ENCODE peak calls at places on chromosomes 11 and 22, in eight cellular contexts. A is adipocyte; I is Peyer's patch; V is colonic mucosa; K is GM23338; M is CD8-positive, alpha-beta T cell; N is ovary; C is psoas muscle. Q is an unnamed sample.

GRCh38 chr11:116176484-116177005 is 596.2 kb downstream of the BUD13 start:
- DNase-seq in A (no peak), I (no peak), V (no peak), K (no peak), M (no peak), N (no peak), C (no peak), Q (no peak)

GRCh38 chr11:10627306-10627705 is 58.8 kb upstream of the LYVE1 start:
- DNase-seq in A (no peak), I (no peak), V (no peak), K (no peak), M (no peak), N (no peak), C (no peak), Q (no peak)

GRCh38 chr11:130947058-130947457 is 30.8 kb upstream of the SNX19 start:
- DNase-seq in A (no peak), I (no peak), V (no peak), K (no peak), M (no peak), N (no peak), C (no peak), Q (no peak)

GRCh38 chr22:31084811-31085492 is 3.8 kb downstream of the SMTN start:
- DNase-seq in A (peak; percentile 94), I (peak; percentile 95), V (peak; percentile 89), K (peak; percentile 98), M (peak; percentile 79), N (peak; percentile 88), C (peak; percentile 91), Q (no peak)

GRCh38 chr22:49917997-49918910 is at the start of the genes ALG12 and CRELD2:
- DNase-seq in A (peak; percentile 99), I (peak; percentile 99), V (peak; percentile 98), K (peak; percentile 97), M (peak; percentile 95), N (peak; percentile 97), C (peak; percentile 99), Q (peak; percentile 68)

GRCh38 chr22:30705710-30706651 is 11.3 kb downstream of the OSBP2 start:
- DNase-seq in A (peak; percentile 54), I (no peak), V (no peak), K (no peak), M (no peak), N (no peak), C (peak; percentile 18), Q (no peak)

GRCh38 chr11:2762031-2762380 is 62.2 kb upstream of the KCNQ1OT1 start:
- DNase-seq in A (no peak), I (no peak), V (no peak), K (no peak), M (no peak), N (no peak), C (no peak), Q (no peak)

GRCh38 chr11:106399075-106399500 is 321.6 kb downstream of the AASDHPPT start:
- DNase-seq in A (peak; percentile 98), I (no peak), V (no peak), K (no peak), M (no peak), N (peak; percentile 21), C (peak; percentile 66), Q (peak; percentile 97)

GRCh38 chr11:126584028-126584427 is 228.5 kb downstream of the ST3GAL4 start:
- DNase-seq in A (no peak), I (no peak), V (no peak), K (no peak), M (no peak), N (no peak), C (no peak), Q (no peak)

GRCh38 chr11:15662285-15662684 is 547.6 kb downstream of the INSC start:
- DNase-seq in A (no peak), I (no peak), V (no peak), K (no peak), M (no peak), N (no peak), C (no peak), Q (no peak)

GRCh38 chr22:32123657-32124056 is 35.4 kb downstream of the C22orf42 start:
- DNase-seq in A (no peak), I (no peak), V (no peak), K (peak; percentile 81), M (no peak), N (no peak), C (no peak), Q (no peak)

GRCh38 chr11:133078591-133079179 is 453.6 kb downstream of the OPCML start:
- DNase-seq in A (peak; percentile 69), I (peak; percentile 65), V (no peak), K (peak; percentile 86), M (no peak), N (no peak), C (peak; percentile 18), Q (no peak)

GRCh38 chr22:48278620-48279464 is 1516.4 kb downstream of the TBC1D22A start:
- DNase-seq in A (no peak), I (no peak), V (no peak), K (no peak), M (no peak), N (no peak), C (no peak), Q (no peak)

GRCh38 chr22:50376064-50376747 is 33.1 kb downstream of the PPP6R2 start:
- DNase-seq in A (no peak), I (no peak), V (no peak), K (no peak), M (no peak), N (no peak), C (no peak), Q (no peak)

GRCh38 chr22:24128631-24129601 is 52.4 kb upstream of the SUSD2 start:
- DNase-seq in A (no peak), I (no peak), V (no peak), K (no peak), M (no peak), N (no peak), C (no peak), Q (no peak)

GRCh38 chr11:105903113-105903512 is 118.9 kb downstream of the MSANTD4 start:
- DNase-seq in A (peak; percentile 16), I (no peak), V (no peak), K (no peak), M (no peak), N (no peak), C (no peak), Q (no peak)

GRCh38 chr22:29292379-29292778 is 14.1 kb upstream of the GAS2L1 start:
- DNase-seq in A (no peak), I (no peak), V (no peak), K (no peak), M (no peak), N (no peak), C (no peak), Q (no peak)
- H3K36me3 ChIP-seq in A (peaks cover 100% of the 10 kb centered on the region), I (no peaks in the 10 kb centered on the region), V (peaks cover 57% of the 10 kb centered on the region), K (peaks cover 96% of the 10 kb centered on the region), M (peaks cover 80% of the 10 kb centered on the region), N (no peaks in the 10 kb centered on the region), C (peaks cover 100% of the 10 kb centered on the region), Q (peaks cover 2% of the 10 kb centered on the region)

DNA sequence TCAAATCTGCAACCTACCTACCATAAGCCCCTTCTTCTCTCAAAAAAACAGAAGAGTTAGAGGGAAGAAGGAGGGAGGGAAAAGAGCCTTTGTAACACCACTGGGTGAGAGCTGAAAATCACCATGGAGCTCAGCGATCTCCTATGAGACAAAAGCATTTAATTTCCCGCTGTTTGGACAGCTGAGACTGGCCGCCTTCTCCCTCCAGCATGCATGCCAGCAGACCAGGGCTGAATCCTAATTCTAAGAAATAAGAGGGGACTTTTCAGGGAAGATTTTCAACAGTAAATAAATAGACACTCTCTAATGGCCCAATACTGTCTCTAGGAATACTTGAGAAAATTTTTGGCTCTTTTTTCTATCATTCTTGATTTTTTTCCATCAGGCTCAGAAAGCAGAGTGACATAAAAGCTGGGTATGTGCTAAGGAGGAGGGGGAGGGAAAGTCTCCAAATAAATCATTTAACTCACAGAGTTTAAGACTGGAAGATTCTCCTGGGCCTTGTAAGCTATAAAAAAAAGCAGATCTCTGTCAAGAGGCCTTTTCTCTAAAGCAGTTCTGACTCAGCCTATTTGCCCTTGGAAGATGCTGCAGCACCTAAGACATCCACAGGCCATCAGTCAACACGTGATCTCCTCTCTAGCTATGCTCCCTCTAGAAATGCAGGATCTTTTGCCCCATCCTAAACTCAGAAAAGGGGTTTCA is 17.6 kb upstream of the SPON1 start:
- DNase-seq in A (no peak), I (no peak), V (no peak), K (no peak), M (no peak), N (no peak), C (no peak), Q (no peak)
- H3K27me3 ChIP-seq in A (no peaks in the 10 kb centered on the region), I (no peaks in the 10 kb centered on the region), V (no peaks in the 10 kb centered on the region), K (no peaks in the 10 kb centered on the region), M (no peaks in the 10 kb centered on the region), N (no peaks in the 10 kb centered on the region), C (no peaks in the 10 kb centered on the region), Q (no peaks in the 10 kb centered on the region)

GRCh38 chr11:123072279-123072678 is 10.3 kb upstream of the HSPA8 start:
- DNase-seq in A (no peak), I (peak; percentile 43), V (peak; percentile 52), K (no peak), M (no peak), N (no peak), C (no peak), Q (no peak)
- H3K36me3 ChIP-seq in A (peaks cover 77% of the 10 kb centered on the region), I (no peaks in the 10 kb centered on the region), V (no peaks in the 10 kb centered on the region), K (peaks cover 8% of the 10 kb centered on the region), M (no peaks in the 10 kb centered on the region), N (no peaks in the 10 kb centered on the region), C (no peaks in the 10 kb centered on the region), Q (no peaks in the 10 kb centered on the region)

GRCh38 chr22:18994780-18995711 is 59.0 kb upstream of the PRODH start:
- DNase-seq in A (no peak), I (no peak), V (no peak), K (peak; percentile 37), M (no peak), N (no peak), C (no peak), Q (no peak)
- H3K27me3 ChIP-seq in A (peaks cover 84% of the 10 kb centered on the region), I (no peaks in the 10 kb centered on the region), V (no peaks in the 10 kb centered on the region), K (no peaks in the 10 kb centered on the region), M (no peaks in the 10 kb centered on the region), N (no peaks in the 10 kb centered on the region), C (no peaks in the 10 kb centered on the region), Q (peaks cover 7% of the 10 kb centered on the region)

GRCh38 chr22:47056776-47057470 is 294.5 kb downstream of the TBC1D22A start:
- DNase-seq in A (no peak), I (no peak), V (no peak), K (no peak), M (no peak), N (peak; percentile 6), C (no peak), Q (no peak)
- H3K36me3 ChIP-seq in A (no peaks in the 10 kb centered on the region), I (no peaks in the 10 kb centered on the region), V (no peaks in the 10 kb centered on the region), K (no peaks in the 10 kb centered on the region), M (no peaks in the 10 kb centered on the region), N (no peaks in the 10 kb centered on the region), C (no peaks in the 10 kb centered on the region), Q (no peaks in the 10 kb centered on the region)

DNA sequence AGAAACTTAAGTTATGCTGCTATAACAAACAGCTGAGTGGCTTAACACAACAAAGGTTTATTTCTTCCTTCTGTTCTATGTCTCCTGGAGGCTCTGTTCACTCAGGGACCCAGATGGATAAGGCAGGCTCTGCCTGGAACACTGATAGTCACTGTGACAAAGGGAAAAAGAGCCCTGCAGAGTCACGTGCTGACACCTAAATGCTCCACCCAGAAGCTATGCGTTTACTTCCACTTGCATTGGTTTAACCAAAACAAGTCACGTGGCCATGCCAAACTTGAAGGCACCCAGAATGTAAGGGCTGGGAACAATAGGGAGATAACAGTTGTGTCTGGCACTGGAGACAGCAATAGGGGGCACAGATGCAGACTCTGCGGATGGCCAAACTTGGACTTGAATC is 3.4 kb upstream of the MS4A15 start:
- DNase-seq in A (no peak), I (no peak), V (no peak), K (no peak), M (no peak), N (no peak), C (no peak), Q (no peak)
- H3K27me3 ChIP-seq in A (peaks cover 52% of the 10 kb centered on the region), I (no peaks in the 10 kb centered on the region), V (no peaks in the 10 kb centered on the region), K (no peaks in the 10 kb centered on the region), M (no peaks in the 10 kb centered on the region), N (no peaks in the 10 kb centered on the region), C (no peaks in the 10 kb centered on the region), Q (no peaks in the 10 kb centered on the region)